ENCODE peak calls at places on chromosomes 11 and 22, in five cellular contexts. F is IMR-90, W is astrocyte, S is astrocyte of the cerebellum, J is heart right ventricle. G is an unnamed sample.

GRCh38 chr11:44267366-44268072 is 42.4 kb downstream of the ALX4 start:
- DNase-seq in F (no peak), W (no peak), S (no peak), J (no peak), G (no peak)

GRCh38 chr11:134949121-134949591 is 537.1 kb upstream of the B3GAT1 start:
- DNase-seq in F (peak), W (peak), S (peak), J (no peak), G (no peak)

GRCh38 chr22:39349506-39349966 is 255 bp upstream of the SYNGR1 start:
- DNase-seq in F (no peak), W (no peak), S (no peak), J (peak), G (no peak)

GRCh38 chr22:46070722-46071450 is 79.4 kb upstream of the PPARA start:
- DNase-seq in F (peak), W (no peak), S (no peak), J (no peak), G (peak)

GRCh38 chr11:107218123-107219084 is 200.1 kb upstream of the GUCY1A2 start:
- DNase-seq in F (no peak), W (no peak), S (no peak), J (no peak), G (no peak)

GRCh38 chr22:40310081-40310770 is 36.1 kb upstream of the ADSL start:
- DNase-seq in F (peak), W (peak), S (peak), J (no peak), G (peak)

GRCh38 chr22:43534916-43535315 is 123.1 kb downstream of the MPPED1 start:
- DNase-seq in F (no peak), W (no peak), S (no peak), J (no peak), G (no peak)

GRCh38 chr22:38267086-38267485 is 5.7 kb downstream of the TMEM184B start:
- DNase-seq in F (peak), W (peak), S (no peak), J (peak), G (no peak)

GRCh38 chr11:68028802-68029475 is 1.5 kb upstream of the NDUFS8 start:
- DNase-seq in F (peak), W (no peak), S (no peak), J (no peak), G (peak)

GRCh38 chr11:44339530-44339883 is 29.6 kb upstream of the ALX4 start:
- DNase-seq in F (no peak), W (no peak), S (no peak), J (no peak), G (no peak)

GRCh38 chr22:26416670-26417270 is 12.3 kb upstream of the ASPHD2 start:
- DNase-seq in F (peak), W (peak), S (peak), J (no peak), G (peak)

GRCh38 chr11:50174189-50174588 is 141.5 kb downstream of the OR4C45 start:
- DNase-seq in F (peak), W (no peak), S (no peak), J (no peak), G (peak)

GRCh38 chr22:23383491-23384450 is 196.3 kb downstream of the IGLL1 start:
- DNase-seq in F (no peak), W (no peak), S (no peak), J (no peak), G (no peak)

GRCh38 chr11:123364145-123364544 is 65.9 kb upstream of the GRAMD1B start:
- DNase-seq in F (no peak), W (no peak), S (no peak), J (no peak), G (no peak)

GRCh38 chr22:47144791-47145425 is 382.5 kb downstream of the TBC1D22A start:
- DNase-seq in F (no peak), W (no peak), S (no peak), J (no peak), G (no peak)

GRCh38 chr22:43173566-43173965 is 13.4 kb downstream of the TTLL12 start:
- DNase-seq in F (no peak), W (no peak), S (no peak), J (no peak), G (no peak)

DNA sequence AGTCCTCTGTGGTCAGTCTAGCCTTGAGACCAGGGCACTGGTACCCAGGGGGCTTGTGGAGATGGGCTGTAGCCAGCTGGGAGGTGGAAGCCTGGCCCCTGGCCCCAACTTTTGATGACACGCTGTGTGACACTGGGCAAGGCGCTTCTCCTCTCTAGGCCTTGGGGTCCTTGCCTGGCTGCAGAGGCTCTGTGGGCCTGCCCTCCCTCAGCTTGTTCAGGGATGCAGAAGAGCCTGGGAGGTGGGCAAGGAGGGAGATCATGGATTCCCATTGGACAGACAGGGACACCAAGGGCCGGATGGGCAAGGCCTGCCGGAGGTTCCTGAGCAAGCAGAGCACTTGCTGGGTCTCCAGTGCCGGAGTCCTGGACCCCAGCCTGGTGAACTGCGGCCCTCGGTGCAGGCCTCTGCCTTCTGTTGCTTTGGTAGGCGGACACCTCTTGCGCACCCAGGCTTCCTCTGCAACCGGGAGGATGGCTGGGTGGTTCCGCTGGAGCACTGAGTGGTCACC is 1.3 kb upstream of the PPP2R5B start:
- DNase-seq in F (no peak), W (no peak), S (no peak), J (no peak), G (no peak)
- H3K4me3 ChIP-seq in F (no peak), W (no peak), S (no peak), J (no peak), G (no peak)

GRCh38 chr22:44701824-44702478 is at the start of gene PRR5:
- DNase-seq in F (peak), W (peak), S (peak), J (peak), G (peak)

GRCh38 chr22:44704159-44705021 is 2.4 kb downstream of the PRR5 start:
- DNase-seq in F (no peak), W (no peak), S (no peak), J (no peak), G (no peak)

GRCh38 chr22:44705022-44705297 is 3.0 kb downstream of the PRR5 start:
- DNase-seq in F (no peak), W (no peak), S (no peak), J (no peak), G (no peak)

GRCh38 chr22:44702479-44703219 is 645 bp downstream of the PRR5 start:
- DNase-seq in F (peak), W (peak), S (no peak), J (no peak), G (peak)

GRCh38 chr22:44703269-44703870 is 1.4 kb downstream of the PRR5 start:
- DNase-seq in F (no peak), W (no peak), S (no peak), J (no peak), G (no peak)
- H3K4me3 ChIP-seq in F (peak), W (peak), S (peak), J (no peak), G (peak)

DNA sequence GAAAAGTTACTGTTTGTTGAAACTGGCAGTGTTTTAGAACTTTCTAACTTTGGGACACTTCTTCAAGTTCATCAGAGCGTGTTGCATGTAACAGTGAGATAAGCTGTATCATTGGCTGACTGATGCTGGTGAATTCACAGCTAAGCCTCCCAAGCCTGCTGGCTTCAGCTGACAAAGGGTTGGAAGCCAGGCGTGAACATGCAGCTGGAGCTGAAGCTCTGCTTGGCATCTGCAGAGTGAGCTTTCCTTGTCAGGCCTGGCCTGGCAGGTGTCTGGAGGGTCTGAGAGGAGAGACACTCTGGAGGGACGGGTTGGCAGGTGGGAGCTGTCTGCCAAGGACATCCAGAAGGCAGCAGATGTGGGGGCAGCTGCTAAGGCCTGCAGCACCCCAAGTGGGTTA is 1.5 kb downstream of the AMPD3 start:
- DNase-seq in F (no peak), W (no peak), S (no peak), J (no peak), G (no peak)
- H3K4me3 ChIP-seq in F (peak), W (no peak), S (peak), J (no peak), G (no peak)

GRCh38 chr11:92329644-92330043 is 105.0 kb downstream of the FAT3 start:
- DNase-seq in F (peak), W (peak), S (peak), J (no peak), G (peak)

GRCh38 chr11:92324890-92325289 is 100.3 kb downstream of the FAT3 start:
- DNase-seq in F (no peak), W (no peak), S (no peak), J (no peak), G (no peak)

GRCh38 chr11:92329137-92329536 is 104.5 kb downstream of the FAT3 start:
- DNase-seq in F (no peak), W (no peak), S (no peak), J (no peak), G (no peak)

GRCh38 chr11:92322225-92322624 is 97.6 kb downstream of the FAT3 start:
- DNase-seq in F (peak), W (peak), S (no peak), J (no peak), G (peak)

GRCh38 chr11:92325416-92325815 is 100.8 kb downstream of the FAT3 start:
- DNase-seq in F (no peak), W (no peak), S (no peak), J (no peak), G (no peak)
- H3K4me3 ChIP-seq in F (no peak), W (no peak), S (no peak), J (no peak), G (no peak)

DNA sequence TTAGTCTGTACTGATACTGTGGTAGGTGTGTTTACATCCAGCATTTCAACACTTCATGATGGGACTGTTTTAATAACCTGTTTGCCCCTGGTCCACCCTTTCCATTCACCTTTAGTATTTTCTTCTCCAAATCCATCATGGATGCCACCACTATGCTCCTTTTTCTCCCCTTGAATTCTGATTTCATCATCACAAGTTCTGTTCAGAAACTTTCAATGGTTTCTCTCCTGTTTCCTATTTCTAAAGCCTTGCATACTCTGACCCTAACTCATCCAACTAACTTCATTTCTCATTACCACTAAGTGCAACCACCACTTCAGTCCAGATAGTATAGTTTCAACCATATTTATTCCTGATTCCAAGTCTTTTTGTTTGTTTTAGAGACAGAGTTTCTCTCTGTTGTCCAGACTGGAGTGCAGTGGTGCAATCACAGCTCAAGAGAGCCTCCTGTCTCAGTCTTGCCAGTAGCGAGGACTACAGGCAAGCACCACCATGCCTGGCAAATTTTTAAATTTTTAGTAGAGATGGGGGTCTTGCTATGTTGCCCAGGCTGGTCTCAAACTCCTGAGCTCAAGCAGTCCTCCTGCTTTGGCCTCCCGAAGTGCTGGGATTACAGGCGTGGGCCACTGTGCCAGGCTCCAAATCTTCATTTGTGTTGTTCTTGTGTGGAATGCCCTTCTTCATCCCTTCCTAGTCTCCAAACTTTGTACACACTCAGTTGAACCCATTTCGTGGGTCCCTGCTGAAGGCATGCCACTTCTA is 1.2 kb upstream of the LIN7C start:
- DNase-seq in F (no peak), W (no peak), S (no peak), J (no peak), G (no peak)
- H3K4me3 ChIP-seq in F (peak), W (peak), S (peak), J (no peak), G (peak)

GRCh38 chr11:14971865-14972580 is at the start of gene CALCA:
- DNase-seq in F (no peak), W (no peak), S (no peak), J (no peak), G (no peak)

GRCh38 chr11:14974723-14975587 is 2.8 kb upstream of the CALCA start:
- DNase-seq in F (peak), W (peak), S (no peak), J (no peak), G (peak)

GRCh38 chr11:14973621-14974020 is 1.5 kb upstream of the CALCA start:
- DNase-seq in F (peak), W (peak), S (no peak), J (no peak), G (no peak)

GRCh38 chr11:14972581-14973490 is 685 bp upstream of the CALCA start:
- DNase-seq in F (no peak), W (no peak), S (no peak), J (no peak), G (no peak)

DNA sequence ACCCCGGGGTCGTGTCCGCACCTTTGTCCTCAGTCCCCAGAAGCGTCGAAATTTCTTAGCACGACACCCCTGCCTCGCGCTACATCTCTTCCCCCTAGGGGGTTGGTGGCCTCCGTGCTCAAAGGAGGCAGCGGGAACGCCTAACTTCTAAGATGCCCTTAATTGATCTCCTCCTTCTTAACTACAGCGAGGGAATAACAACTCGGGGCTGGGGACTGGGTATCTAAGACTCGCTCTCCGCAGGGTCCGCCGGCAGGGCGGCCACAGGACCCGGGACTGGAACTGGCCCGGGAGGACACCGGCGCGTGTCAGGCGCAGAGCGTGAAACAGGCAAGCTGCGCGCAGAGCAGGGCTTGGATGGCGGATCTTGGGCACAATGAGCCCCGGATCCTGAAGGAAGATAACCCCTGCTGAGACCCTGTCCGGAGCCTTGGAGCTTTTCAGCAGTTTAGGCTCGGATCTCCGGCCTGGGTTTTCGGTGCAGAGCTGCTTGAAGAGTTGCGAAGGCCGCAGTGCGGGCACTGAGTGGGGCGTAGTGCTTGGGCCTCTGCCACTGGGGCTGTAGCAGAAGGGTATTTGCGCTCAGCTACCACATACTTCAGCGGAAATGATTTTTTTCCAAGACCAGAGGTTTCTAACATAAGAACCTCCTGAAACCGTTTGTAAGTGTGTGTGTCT is 2.0 kb upstream of the CALCA start:
- DNase-seq in F (no peak), W (no peak), S (no peak), J (no peak), G (no peak)
- H3K4me3 ChIP-seq in F (no peak), W (no peak), S (peak), J (peak), G (no peak)

GRCh38 chr11:59208956-59209355 is 3.8 kb downstream of the MPEG1 start:
- DNase-seq in F (peak), W (peak), S (no peak), J (no peak), G (peak)

GRCh38 chr11:59214141-59214893 is 1.6 kb upstream of the MPEG1 start:
- DNase-seq in F (no peak), W (no peak), S (no peak), J (no peak), G (no peak)

GRCh38 chr11:59212744-59213573 is at the start of gene MPEG1:
- DNase-seq in F (no peak), W (no peak), S (no peak), J (no peak), G (no peak)

GRCh38 chr11:59207988-59208432 is 4.7 kb downstream of the MPEG1 start:
- DNase-seq in F (peak), W (peak), S (peak), J (peak), G (peak)

DNA sequence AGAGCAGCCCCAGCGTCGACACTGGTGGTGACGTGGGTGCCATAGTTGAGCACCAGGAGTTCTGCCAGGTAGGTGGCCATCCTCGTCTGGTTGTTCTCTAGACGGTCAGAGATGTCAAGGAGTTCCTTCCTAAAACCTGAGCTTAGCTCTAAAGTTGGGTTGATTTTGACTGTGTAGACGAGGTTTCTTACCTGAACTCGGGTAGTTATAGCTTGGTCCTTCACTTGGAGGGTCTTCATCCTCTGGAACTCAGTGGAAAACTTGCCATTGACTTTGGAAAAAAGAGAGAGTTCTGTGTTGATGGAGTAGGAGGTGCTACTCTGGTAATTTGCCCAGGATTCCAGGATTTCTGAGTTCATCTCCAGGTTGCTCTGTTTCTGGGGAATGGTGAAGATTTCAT is 505 bp downstream of the MPEG1 start:
- DNase-seq in F (no peak), W (no peak), S (no peak), J (no peak), G (no peak)
- H3K4me3 ChIP-seq in F (no peak), W (no peak), S (no peak), J (no peak), G (no peak)

GRCh38 chr11:30583505-30584280 is 2.5 kb downstream of the MPPED2 start:
- DNase-seq in F (no peak), W (no peak), S (no peak), J (peak), G (no peak)
- H3K4me3 ChIP-seq in F (no peak), W (peak), S (peak), J (peak), G (no peak)

GRCh38 chr11:93267383-93267782 is 63.2 kb upstream of the DEUP1 start:
- DNase-seq in F (no peak), W (no peak), S (no peak), J (no peak), G (no peak)

GRCh38 chr11:93271596-93271995 is 58.9 kb upstream of the DEUP1 start:
- DNase-seq in F (no peak), W (no peak), S (no peak), J (no peak), G (no peak)

DNA sequence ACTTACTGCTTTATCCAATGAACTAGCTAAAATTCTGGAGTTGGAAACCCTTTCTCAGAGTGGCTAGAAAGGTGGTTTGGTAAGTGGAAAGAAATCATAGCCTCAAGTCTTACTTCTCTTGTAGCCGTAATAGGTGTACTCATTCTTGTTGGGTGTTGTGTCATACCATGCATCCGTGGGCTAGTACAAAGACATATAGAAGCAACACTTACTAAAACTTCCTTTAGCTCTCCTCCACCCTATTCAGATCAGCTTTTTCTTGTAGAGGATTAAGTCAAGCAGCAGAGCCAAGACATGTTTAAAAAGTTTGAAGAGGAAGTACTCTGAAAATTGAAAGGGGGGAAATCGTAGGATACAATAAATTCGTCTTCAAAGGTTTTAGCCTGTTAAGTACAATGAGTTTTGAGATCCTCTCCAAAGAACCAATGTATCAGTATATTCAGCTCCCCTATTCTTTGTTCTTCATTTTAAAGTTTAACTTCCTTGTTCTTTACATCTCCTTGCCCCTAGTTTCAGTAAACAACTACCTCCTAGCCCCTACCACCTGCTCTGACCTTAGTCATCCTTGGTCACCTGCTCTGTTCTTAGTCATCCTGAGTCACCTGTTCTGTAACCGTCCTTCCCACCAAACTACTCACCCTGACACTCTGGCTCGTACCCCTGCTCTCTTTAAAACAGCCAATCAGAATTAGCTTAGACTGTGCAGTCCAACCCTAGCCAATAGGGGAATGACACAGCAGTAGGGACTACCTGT is 62.1 kb upstream of the DEUP1 start:
- DNase-seq in F (no peak), W (no peak), S (no peak), J (no peak), G (no peak)
- H3K4me3 ChIP-seq in F (no peak), W (no peak), S (no peak), J (no peak), G (no peak)

GRCh38 chr11:48047616-48048015 is 67.3 kb downstream of the PTPRJ start:
- DNase-seq in F (peak), W (no peak), S (no peak), J (no peak), G (peak)

GRCh38 chr11:48052183-48053040 is 72.1 kb downstream of the PTPRJ start:
- DNase-seq in F (peak), W (peak), S (peak), J (no peak), G (peak)

GRCh38 chr11:48051217-48051848 is 71.0 kb downstream of the PTPRJ start:
- DNase-seq in F (peak), W (no peak), S (no peak), J (no peak), G (no peak)

GRCh38 chr11:48049036-48049435 is 68.7 kb downstream of the PTPRJ start:
- DNase-seq in F (no peak), W (no peak), S (no peak), J (no peak), G (no peak)

GRCh38 chr11:48050304-48050703 is 69.9 kb downstream of the PTPRJ start:
- DNase-seq in F (no peak), W (no peak), S (no peak), J (no peak), G (no peak)
- H3K4me3 ChIP-seq in F (no peak), W (no peak), S (no peak), J (no peak), G (no peak)

G was measured in mammary epithelial cell.